ENCODE peak calls at places on chromosome 1, in five cellular contexts. One of them, this sample, is unnamed. For H3K4me1 and H3K9me3, the result is how much of the 10 kb centered on the place peaks cover.

GRCh38 chr1:208907785-208908184 is 663.6 kb upstream of the PLXNA2 start:
- DNase-seq in heart left ventricle: no peak
- DNase-seq in GM23248: no peak
- DNase-seq in CD8-positive, alpha-beta T cell: no peak
- DNase-seq in iPS DF 6.9: no peak
- DNase-seq in this sample: no peak

GRCh38 chr1:173255214-173255813 is 48.2 kb upstream of the TNFSF4 start:
- DNase-seq in heart left ventricle: no peak
- DNase-seq in GM23248: peak
- DNase-seq in CD8-positive, alpha-beta T cell: no peak
- DNase-seq in iPS DF 6.9: peak
- DNase-seq in this sample: peak

GRCh38 chr1:64884261-64885040 is 81.9 kb downstream of the JAK1 start:
- DNase-seq in heart left ventricle: no peak
- DNase-seq in GM23248: peak
- DNase-seq in CD8-positive, alpha-beta T cell: no peak
- DNase-seq in iPS DF 6.9: no peak
- DNase-seq in this sample: no peak

GRCh38 chr1:222914861-222915632 is 100.2 kb downstream of the DISP1 start:
- DNase-seq in heart left ventricle: no peak
- DNase-seq in GM23248: peak
- DNase-seq in CD8-positive, alpha-beta T cell: no peak
- DNase-seq in iPS DF 6.9: no peak
- DNase-seq in this sample: peak

GRCh38 chr1:55316494-55316893 is 101.3 kb upstream of the USP24 start:
- DNase-seq in heart left ventricle: no peak
- DNase-seq in GM23248: no peak
- DNase-seq in CD8-positive, alpha-beta T cell: no peak
- DNase-seq in iPS DF 6.9: no peak
- DNase-seq in this sample: no peak

GRCh38 chr1:116951175-116951935 is 41.6 kb downstream of the PTGFRN start:
- DNase-seq in heart left ventricle: no peak
- DNase-seq in GM23248: peak
- DNase-seq in CD8-positive, alpha-beta T cell: no peak
- DNase-seq in iPS DF 6.9: no peak
- DNase-seq in this sample: peak

GRCh38 chr1:31483012-31483946 is 70.3 kb downstream of the SERINC2 start:
- DNase-seq in heart left ventricle: no peak
- DNase-seq in GM23248: peak
- DNase-seq in CD8-positive, alpha-beta T cell: no peak
- DNase-seq in iPS DF 6.9: no peak
- DNase-seq in this sample: peak

GRCh38 chr1:205423248-205423647 is 1.4 kb upstream of the LEMD1 start:
- DNase-seq in heart left ventricle: no peak
- DNase-seq in GM23248: no peak
- DNase-seq in CD8-positive, alpha-beta T cell: no peak
- DNase-seq in iPS DF 6.9: no peak
- DNase-seq in this sample: no peak

GRCh38 chr1:31977361-31978131 is 36.1 kb upstream of the KHDRBS1 start:
- DNase-seq in heart left ventricle: no peak
- DNase-seq in GM23248: peak
- DNase-seq in CD8-positive, alpha-beta T cell: no peak
- DNase-seq in iPS DF 6.9: peak
- DNase-seq in this sample: peak

GRCh38 chr1:236021424-236022135 is 43.3 kb downstream of the NID1 start:
- DNase-seq in heart left ventricle: no peak
- DNase-seq in GM23248: peak
- DNase-seq in CD8-positive, alpha-beta T cell: no peak
- DNase-seq in iPS DF 6.9: no peak
- DNase-seq in this sample: peak

GRCh38 chr1:39205781-39206464 is 1.4 kb downstream of the MACF1 start:
- DNase-seq in heart left ventricle: no peak
- DNase-seq in GM23248: no peak
- DNase-seq in CD8-positive, alpha-beta T cell: no peak
- DNase-seq in iPS DF 6.9: no peak
- DNase-seq in this sample: peak

GRCh38 chr1:157005965-157006364 is 39.6 kb downstream of the ARHGEF11 start:
- DNase-seq in heart left ventricle: no peak
- DNase-seq in GM23248: no peak
- DNase-seq in CD8-positive, alpha-beta T cell: no peak
- DNase-seq in iPS DF 6.9: no peak
- DNase-seq in this sample: no peak

GRCh38 chr1:187046293-187046692 is 217.5 kb downstream of the PLA2G4A start:
- DNase-seq in heart left ventricle: no peak
- DNase-seq in GM23248: no peak
- DNase-seq in CD8-positive, alpha-beta T cell: no peak
- DNase-seq in iPS DF 6.9: no peak
- DNase-seq in this sample: no peak

GRCh38 chr1:121417289-121417955 is 232.6 kb downstream of the SRGAP2C start:
- DNase-seq in heart left ventricle: no peak
- DNase-seq in GM23248: no peak
- DNase-seq in CD8-positive, alpha-beta T cell: no peak
- DNase-seq in iPS DF 6.9: no peak
- DNase-seq in this sample: peak

GRCh38 chr1:75693551-75693950 is 31.0 kb upstream of the ACADM start:
- DNase-seq in heart left ventricle: no peak
- DNase-seq in GM23248: no peak
- DNase-seq in CD8-positive, alpha-beta T cell: no peak
- DNase-seq in iPS DF 6.9: no peak
- DNase-seq in this sample: no peak

GRCh38 chr1:23242414-23242813 is 25.1 kb upstream of the HTR1D start:
- DNase-seq in heart left ventricle: no peak
- DNase-seq in GM23248: no peak
- DNase-seq in CD8-positive, alpha-beta T cell: no peak
- DNase-seq in iPS DF 6.9: no peak
- DNase-seq in this sample: no peak

GRCh38 chr1:17212487-17213121 is 7.7 kb downstream of the PADI1 start:
- DNase-seq in heart left ventricle: no peak
- DNase-seq in GM23248: peak
- DNase-seq in CD8-positive, alpha-beta T cell: peak
- DNase-seq in iPS DF 6.9: no peak
- DNase-seq in this sample: peak

GRCh38 chr1:229133734-229134265 is 137.1 kb upstream of the RAB4A start:
- DNase-seq in heart left ventricle: no peak
- DNase-seq in GM23248: no peak
- DNase-seq in CD8-positive, alpha-beta T cell: no peak
- DNase-seq in iPS DF 6.9: no peak
- DNase-seq in this sample: no peak

GRCh38 chr1:222880586-222880985 is 65.7 kb downstream of the DISP1 start:
- DNase-seq in heart left ventricle: no peak
- DNase-seq in GM23248: peak
- DNase-seq in CD8-positive, alpha-beta T cell: no peak
- DNase-seq in iPS DF 6.9: no peak
- DNase-seq in this sample: no peak

GRCh38 chr1:99786751-99787501 is 20.5 kb upstream of the FRRS1 start:
- DNase-seq in heart left ventricle: no peak
- DNase-seq in GM23248: no peak
- DNase-seq in CD8-positive, alpha-beta T cell: no peak
- DNase-seq in iPS DF 6.9: no peak
- DNase-seq in this sample: no peak

GRCh38 chr1:184069675-184070074 is 18.1 kb downstream of the TSEN15 start:
- DNase-seq in heart left ventricle: no peak
- DNase-seq in GM23248: peak
- DNase-seq in CD8-positive, alpha-beta T cell: no peak
- DNase-seq in iPS DF 6.9: no peak
- DNase-seq in this sample: peak

GRCh38 chr1:27116210-27116609 is 38.7 kb downstream of the SLC9A1 start:
- DNase-seq in heart left ventricle: peak
- DNase-seq in GM23248: no peak
- DNase-seq in CD8-positive, alpha-beta T cell: no peak
- DNase-seq in iPS DF 6.9: no peak
- DNase-seq in this sample: no peak

GRCh38 chr1:59497616-59498015 is 200.7 kb downstream of the FGGY start:
- DNase-seq in heart left ventricle: no peak
- DNase-seq in GM23248: no peak
- DNase-seq in CD8-positive, alpha-beta T cell: no peak
- DNase-seq in iPS DF 6.9: no peak
- DNase-seq in this sample: no peak

GRCh38 chr1:216034506-216034905 is 388.7 kb downstream of the USH2A start:
- DNase-seq in heart left ventricle: no peak
- DNase-seq in GM23248: no peak
- DNase-seq in CD8-positive, alpha-beta T cell: no peak
- DNase-seq in iPS DF 6.9: peak
- DNase-seq in this sample: no peak

GRCh38 chr1:92832537-92833160 is 809 bp downstream of the RPL5 start:
- DNase-seq in heart left ventricle: no peak
- DNase-seq in GM23248: peak
- DNase-seq in CD8-positive, alpha-beta T cell: no peak
- DNase-seq in iPS DF 6.9: no peak
- DNase-seq in this sample: peak

GRCh38 chr1:206970406-206970805 is at the start of gene FCAMR:
- DNase-seq in heart left ventricle: no peak
- DNase-seq in GM23248: no peak
- DNase-seq in CD8-positive, alpha-beta T cell: no peak
- DNase-seq in iPS DF 6.9: no peak
- DNase-seq in this sample: no peak

GRCh38 chr1:238052496-238053266 is 162.0 kb upstream of the ZP4 start:
- DNase-seq in heart left ventricle: no peak
- DNase-seq in GM23248: no peak
- DNase-seq in CD8-positive, alpha-beta T cell: no peak
- DNase-seq in iPS DF 6.9: no peak
- DNase-seq in this sample: no peak

GRCh38 chr1:116569776-116570357 is 959 bp downstream of the CD58 start:
- DNase-seq in heart left ventricle: peak
- DNase-seq in GM23248: peak
- DNase-seq in CD8-positive, alpha-beta T cell: peak
- DNase-seq in iPS DF 6.9: no peak
- DNase-seq in this sample: no peak

GRCh38 chr1:56204206-56204605 is 375.2 kb downstream of the PLPP3 start:
- DNase-seq in heart left ventricle: no peak
- DNase-seq in GM23248: no peak
- DNase-seq in CD8-positive, alpha-beta T cell: no peak
- DNase-seq in iPS DF 6.9: no peak
- DNase-seq in this sample: no peak

GRCh38 chr1:235557495-235557894 is 53.2 kb upstream of the B3GALNT2 start:
- DNase-seq in heart left ventricle: no peak
- DNase-seq in GM23248: no peak
- DNase-seq in CD8-positive, alpha-beta T cell: no peak
- DNase-seq in iPS DF 6.9: peak
- DNase-seq in this sample: no peak

GRCh38 chr1:3078941-3079340 is 9.9 kb downstream of the PRDM16 start:
- DNase-seq in heart left ventricle: no peak
- DNase-seq in GM23248: no peak
- DNase-seq in CD8-positive, alpha-beta T cell: no peak
- DNase-seq in iPS DF 6.9: no peak
- DNase-seq in this sample: no peak
- H3K4me1 ChIP-seq in heart left ventricle: under half
- H3K4me1 ChIP-seq in GM23248: under half
- H3K4me1 ChIP-seq in CD8-positive, alpha-beta T cell: under half
- H3K4me1 ChIP-seq in iPS DF 6.9: under half
- H3K4me1 ChIP-seq in this sample: under half

DNA sequence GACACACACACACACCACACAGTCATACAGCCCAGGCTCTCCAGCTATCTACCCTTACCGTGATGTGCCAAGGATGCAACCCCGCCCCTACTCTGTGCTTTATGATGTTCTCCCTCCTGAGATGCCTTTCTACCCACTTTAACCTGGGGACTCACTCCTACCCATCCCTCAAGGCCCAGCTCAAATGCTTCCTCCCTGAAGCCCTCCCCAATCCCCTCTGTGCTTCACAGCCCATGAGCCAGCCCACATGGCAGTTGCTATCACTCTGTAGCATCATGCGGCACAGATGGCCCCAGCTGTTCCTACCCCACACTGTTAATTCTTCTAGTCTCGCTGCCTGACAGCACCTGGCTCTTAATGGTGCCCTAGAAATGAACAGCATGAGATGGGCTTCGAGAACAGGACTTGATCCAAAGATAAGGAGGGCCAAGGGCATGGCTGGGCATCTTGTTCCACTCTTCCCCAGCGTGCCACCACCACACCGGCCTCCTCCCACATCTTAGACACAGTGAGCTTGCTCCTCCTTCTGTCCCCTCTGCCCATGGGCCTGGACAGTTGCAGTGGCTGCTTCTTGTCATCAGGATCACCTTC is 109.8 kb downstream of the GLIS1 start:
- DNase-seq in heart left ventricle: peak
- DNase-seq in GM23248: no peak
- DNase-seq in CD8-positive, alpha-beta T cell: no peak
- DNase-seq in iPS DF 6.9: no peak
- DNase-seq in this sample: no peak
- H3K9me3 ChIP-seq in heart left ventricle: under half
- H3K9me3 ChIP-seq in GM23248: under half
- H3K9me3 ChIP-seq in CD8-positive, alpha-beta T cell: under half
- H3K9me3 ChIP-seq in iPS DF 6.9: under half
- H3K9me3 ChIP-seq in this sample: under half

GRCh38 chr1:35810096-35810860 is 2.5 kb downstream of the AGO4 start:
- DNase-seq in heart left ventricle: no peak
- DNase-seq in GM23248: peak
- DNase-seq in CD8-positive, alpha-beta T cell: no peak
- DNase-seq in iPS DF 6.9: no peak
- DNase-seq in this sample: peak

GRCh38 chr1:35809156-35810095 is 1.6 kb downstream of the AGO4 start:
- DNase-seq in heart left ventricle: no peak
- DNase-seq in GM23248: peak
- DNase-seq in CD8-positive, alpha-beta T cell: no peak
- DNase-seq in iPS DF 6.9: no peak
- DNase-seq in this sample: peak

GRCh38 chr1:35808376-35809155 is 750 bp downstream of the AGO4 start:
- DNase-seq in heart left ventricle: peak
- DNase-seq in GM23248: peak
- DNase-seq in CD8-positive, alpha-beta T cell: peak
- DNase-seq in iPS DF 6.9: no peak
- DNase-seq in this sample: peak

DNA sequence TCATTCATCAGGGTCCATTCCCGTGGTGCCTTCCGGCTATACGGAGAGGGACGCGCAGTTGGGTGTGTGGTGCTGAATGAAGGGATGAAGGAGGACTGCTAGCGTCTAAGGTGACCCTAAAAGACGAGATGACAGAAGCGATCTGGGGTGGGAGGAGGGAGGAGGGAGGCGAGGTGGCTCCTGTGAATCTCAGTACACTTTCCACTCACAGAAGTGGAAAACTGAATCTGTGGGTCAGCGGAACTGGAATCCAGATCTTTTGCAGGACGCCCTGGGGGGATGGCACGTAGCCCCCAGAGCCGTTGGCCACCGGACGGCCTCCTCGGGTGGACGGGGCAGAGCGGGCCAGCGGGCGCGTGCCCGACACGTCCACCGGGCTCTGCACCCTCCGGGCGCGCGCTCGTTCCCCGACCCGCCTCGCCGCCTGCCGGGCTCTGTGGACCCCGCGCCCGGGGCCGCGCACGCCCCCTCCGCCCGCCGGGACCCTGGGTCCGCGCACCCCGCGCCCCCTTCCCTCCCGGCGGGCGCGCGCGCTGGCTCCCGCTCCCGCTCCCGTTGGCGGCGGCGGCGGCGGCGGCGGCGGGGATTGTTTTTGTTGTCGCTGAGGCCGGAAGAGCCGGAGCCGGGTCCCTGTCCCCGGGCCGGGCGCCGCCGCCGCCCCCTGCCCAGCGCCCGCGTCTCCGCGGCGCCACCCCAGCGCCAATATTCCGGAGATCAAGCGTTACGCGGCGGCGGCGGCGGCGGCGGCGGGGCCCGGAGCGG is at the start of gene AGO4:
- DNase-seq in heart left ventricle: peak
- DNase-seq in GM23248: peak
- DNase-seq in CD8-positive, alpha-beta T cell: peak
- DNase-seq in iPS DF 6.9: no peak
- DNase-seq in this sample: peak
- H3K4me1 ChIP-seq in heart left ventricle: under half
- H3K4me1 ChIP-seq in GM23248: under half
- H3K4me1 ChIP-seq in CD8-positive, alpha-beta T cell: under half
- H3K4me1 ChIP-seq in iPS DF 6.9: under half
- H3K4me1 ChIP-seq in this sample: under half

GRCh38 chr1:233565313-233565712 is 48.6 kb upstream of the KCNK1 start:
- DNase-seq in heart left ventricle: no peak
- DNase-seq in GM23248: no peak
- DNase-seq in CD8-positive, alpha-beta T cell: no peak
- DNase-seq in iPS DF 6.9: no peak
- DNase-seq in this sample: no peak
- H3K9me3 ChIP-seq in heart left ventricle: under half
- H3K9me3 ChIP-seq in GM23248: under half
- H3K9me3 ChIP-seq in CD8-positive, alpha-beta T cell: under half
- H3K9me3 ChIP-seq in iPS DF 6.9: under half
- H3K9me3 ChIP-seq in this sample: under half